ENCODE peak calls at places on chromosomes 4 and X, in six cellular contexts. L is cardiac muscle cell, G is heart right ventricle, M is lower lobe of right lung, W is psoas muscle, Y is mammary epithelial cell. T is an unnamed sample.

GRCh38 chr4:94577136-94577535 is 125.4 kb downstream of the PDLIM5 start:
- DNase-seq in W (no peak), M (no peak), Y (no peak), L (peak), G (no peak), T (peak)

GRCh38 chrX:10208281-10208856 is 51.6 kb downstream of the CLCN4 start:
- DNase-seq in L (no peak), W (no peak), Y (no peak), G (no peak), M (no peak), T (no peak)

GRCh38 chrX:8462488-8462887 is 2.1 kb upstream of the VCX3B start:
- DNase-seq in W (no peak), L (no peak), M (no peak), G (no peak), Y (no peak), T (no peak)

GRCh38 chr4:6571608-6572007 is 3.4 kb upstream of the MAN2B2 start:
- DNase-seq in G (no peak), Y (no peak), W (no peak), M (no peak), L (no peak), T (no peak)

GRCh38 chr4:140718240-140718639 is 37.9 kb downstream of the TBC1D9 start:
- DNase-seq in Y (peak), G (no peak), L (peak), W (no peak), M (no peak), T (no peak)

GRCh38 chr4:157072002-157072401 is 3.9 kb upstream of the GLRB start:
- DNase-seq in M (no peak), W (no peak), G (no peak), L (peak), Y (peak), T (no peak)

GRCh38 chrX:154370300-154370881 is 4.0 kb downstream of the FLNA start:
- DNase-seq in M (no peak), W (peak), G (peak), Y (no peak), L (peak), T (peak)

GRCh38 chr4:3785292-3785565 is 19.0 kb downstream of the ADRA2C start:
- DNase-seq in L (no peak), M (no peak), G (no peak), W (no peak), Y (no peak), T (no peak)

GRCh38 chr4:106019771-106020170 is 124.5 kb downstream of the NPNT start:
- DNase-seq in M (no peak), Y (no peak), G (no peak), W (no peak), L (peak), T (no peak)

GRCh38 chrX:118536687-118537461 is 41.3 kb downstream of the DOCK11 start:
- DNase-seq in W (no peak), M (no peak), L (peak), Y (no peak), G (no peak), T (peak)

DNA sequence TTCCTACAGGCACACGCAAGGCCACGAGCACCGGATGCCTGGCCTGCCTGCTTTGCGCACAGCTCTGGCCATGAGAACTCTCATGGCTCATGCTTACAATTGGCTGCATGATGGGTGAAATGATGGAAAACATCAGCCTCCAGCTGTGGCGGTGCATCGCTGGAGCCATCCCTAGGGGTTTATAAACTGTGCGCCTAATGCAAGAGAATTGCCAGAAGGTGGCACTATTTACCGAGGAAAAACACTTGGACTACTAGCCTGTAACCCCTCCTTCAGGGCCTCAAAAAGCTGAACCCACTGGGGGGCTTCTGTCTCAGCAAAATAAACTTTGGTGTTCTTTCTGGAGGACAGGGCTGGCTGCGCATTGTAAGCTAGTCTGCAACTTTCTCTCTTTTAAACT is 51.9 kb downstream of the PHKA2 start:
- DNase-seq in M (no peak), G (no peak), L (peak), Y (no peak), W (no peak), T (peak)
- TF ChIP-seq CTCF in M (peak), G (peak), L (peak), Y (peak), W (peak), T (peak)

GRCh38 chr4:148442830-148443549 is 776 bp upstream of the NR3C2 start:
- DNase-seq in W (peak), M (no peak), Y (no peak), G (peak), L (no peak), T (no peak)

GRCh38 chr4:148445071-148445902 is 3.1 kb upstream of the NR3C2 start:
- DNase-seq in L (no peak), W (peak), G (peak), Y (no peak), M (peak), T (peak)

GRCh38 chr4:148445903-148446261 is 3.7 kb upstream of the NR3C2 start:
- DNase-seq in M (no peak), L (no peak), Y (no peak), W (no peak), G (no peak), T (peak)

GRCh38 chr4:148443550-148444295 is 1.5 kb upstream of the NR3C2 start:
- DNase-seq in M (peak), G (peak), L (no peak), W (peak), Y (no peak), T (peak)

DNA sequence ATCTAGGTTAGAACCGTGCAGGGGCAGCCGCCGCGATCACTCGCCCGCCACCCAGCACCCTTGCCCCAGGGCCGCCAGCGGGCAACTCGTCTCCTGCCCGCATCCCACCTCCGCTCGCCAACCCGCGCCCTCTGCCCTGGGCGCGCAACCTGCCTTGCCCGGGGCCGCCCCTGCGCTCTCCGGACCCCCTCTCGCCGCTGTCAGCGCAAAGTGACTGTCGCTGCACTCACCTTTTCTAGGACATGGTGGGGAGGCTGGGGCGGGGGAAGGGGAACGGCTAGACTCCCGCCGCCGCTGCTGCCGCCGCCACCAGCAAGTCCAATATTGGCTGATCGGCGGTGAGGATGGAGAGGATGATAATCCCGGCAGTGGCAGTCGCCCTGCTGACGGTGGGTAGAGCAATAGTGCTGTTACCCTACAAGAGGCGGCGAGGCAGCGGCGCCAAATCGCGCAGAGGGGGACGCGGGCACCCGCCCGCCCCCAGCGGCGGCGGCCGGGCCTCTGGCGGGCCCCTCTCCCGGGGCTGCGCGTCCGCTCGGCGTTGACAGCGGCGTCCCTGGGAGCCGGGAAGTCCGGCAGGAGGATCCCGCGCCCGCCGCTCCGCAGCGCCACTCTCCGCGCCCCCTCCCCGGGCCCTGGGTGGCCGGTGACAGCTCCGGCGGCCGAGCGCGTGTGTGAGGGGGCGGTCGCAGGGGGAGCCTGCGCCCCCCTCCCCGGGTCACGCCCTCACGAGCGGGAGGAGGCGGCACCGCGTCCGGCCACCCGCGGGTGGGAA is 2.3 kb upstream of the NR3C2 start:
- DNase-seq in L (no peak), Y (peak), G (peak), W (peak), M (peak), T (peak)
- TF ChIP-seq CTCF in L (no peak), Y (no peak), G (no peak), W (peak), M (no peak), T (peak)

GRCh38 chr4:63851496-63851895 is 557.8 kb downstream of the TECRL start:
- DNase-seq in L (no peak), Y (no peak), W (no peak), M (no peak), G (no peak), T (no peak)
- TF ChIP-seq CTCF in L (no peak), Y (no peak), W (no peak), M (no peak), G (no peak), T (no peak)

GRCh38 chr4:8473920-8474590 is 33.5 kb downstream of the TRMT44 start:
- DNase-seq in Y (no peak), M (no peak), W (no peak), L (peak), G (no peak), T (no peak)

GRCh38 chr4:8472166-8472688 is 31.6 kb downstream of the TRMT44 start:
- DNase-seq in Y (no peak), M (no peak), G (no peak), W (no peak), L (no peak), T (no peak)

GRCh38 chr4:8474856-8475255 is 34.3 kb downstream of the TRMT44 start:
- DNase-seq in W (no peak), G (no peak), M (no peak), Y (no peak), L (no peak), T (no peak)

GRCh38 chr4:8472689-8473197 is 32.2 kb downstream of the TRMT44 start:
- DNase-seq in Y (no peak), G (peak), L (peak), W (no peak), M (no peak), T (no peak)

GRCh38 chr4:8473198-8473919 is 32.8 kb downstream of the TRMT44 start:
- DNase-seq in M (no peak), W (no peak), Y (no peak), G (no peak), L (no peak), T (no peak)
- TF ChIP-seq CTCF in M (no peak), W (no peak), Y (no peak), G (no peak), L (peak), T (no peak)

GRCh38 chr4:89482248-89482647 is 174.6 kb upstream of the GPRIN3 start:
- DNase-seq in G (no peak), W (no peak), L (peak), Y (peak), M (no peak), T (peak)
- TF ChIP-seq CTCF in G (no peak), W (no peak), L (peak), Y (peak), M (no peak), T (peak)

T was measured in neural progenitor cell.